ENCODE peak calls at places on chromosomes 4 and X, in five cellular contexts. V, Z, D, R and J are unnamed samples.

GRCh38 chr4:111639876-111640275 is 505.4 kb upstream of the FAM241A start:
- DNase-seq in R (peak), V (peak), Z (no peak), D (no peak), J (no peak)

GRCh38 chrX:103453655-103454054 is 65.6 kb downstream of the RAB40A start:
- DNase-seq in V (peak), D (no peak), R (no peak), Z (no peak), J (no peak)

GRCh38 chr4:111937368-111937767 is 207.9 kb upstream of the FAM241A start:
- DNase-seq in D (no peak), R (peak), Z (no peak), V (peak), J (no peak)

GRCh38 chrX:68261060-68261672 is 172.1 kb downstream of the OPHN1 start:
- DNase-seq in R (no peak), D (no peak), V (peak), Z (no peak), J (no peak)

GRCh38 chrX:97629597-97629985 is 745.9 kb downstream of the RPA4 start:
- DNase-seq in D (no peak), R (no peak), Z (no peak), V (no peak), J (no peak)

GRCh38 chr4:175109933-175110332 is 191.8 kb downstream of the ADAM29 start:
- DNase-seq in V (no peak), Z (no peak), R (no peak), D (peak), J (no peak)

GRCh38 chrX:40171513-40172168 is 73.9 kb upstream of the BCOR start:
- DNase-seq in Z (peak), R (peak), V (peak), D (no peak), J (no peak)

GRCh38 chr4:122156819-122157218 is 4.7 kb downstream of the BLTP1 start:
- DNase-seq in R (no peak), V (no peak), D (no peak), Z (no peak), J (no peak)

GRCh38 chrX:54695816-54696487 is 102.1 kb downstream of the ITIH6 start:
- DNase-seq in Z (no peak), R (no peak), D (no peak), V (no peak), J (no peak)

GRCh38 chr4:40240040-40240653 is 43.3 kb downstream of the RHOH start:
- DNase-seq in Z (no peak), D (no peak), R (no peak), V (no peak), J (no peak)

GRCh38 chr4:180356766-180357165 is 1886.4 kb upstream of the TENM3 start:
- DNase-seq in D (no peak), V (no peak), Z (no peak), R (no peak), J (no peak)

GRCh38 chr4:85842540-85842939 is 367.6 kb downstream of the ARHGAP24 start:
- DNase-seq in V (no peak), Z (no peak), D (no peak), R (no peak), J (peak)

GRCh38 chr4:113636438-113636818 is 125.1 kb downstream of the CAMK2D start:
- DNase-seq in Z (no peak), V (no peak), R (no peak), D (no peak), J (no peak)

GRCh38 chr4:175947117-175947722 is 118.4 kb upstream of the WDR17 start:
- DNase-seq in D (no peak), V (peak), Z (no peak), R (peak), J (no peak)

GRCh38 chr4:26860922-26861433 is 337 bp downstream of the STIM2 start:
- DNase-seq in D (peak), V (no peak), R (peak), Z (peak), J (no peak)

GRCh38 chrX:71214604-71215334 is 8.3 kb upstream of the GJB1 start:
- DNase-seq in R (no peak), Z (no peak), D (peak), V (no peak), J (no peak)

GRCh38 chrX:18985186-18985435 is 1.2 kb upstream of the PHKA2 start:
- DNase-seq in D (no peak), V (no peak), R (no peak), Z (no peak), J (no peak)

GRCh38 chrX:18983711-18984380 is at the start of gene PHKA2:
- DNase-seq in D (peak), R (no peak), V (no peak), Z (no peak), J (peak)

GRCh38 chrX:18981124-18981807 is 2.6 kb downstream of the PHKA2 start:
- DNase-seq in R (no peak), Z (no peak), D (no peak), V (no peak), J (no peak)

DNA sequence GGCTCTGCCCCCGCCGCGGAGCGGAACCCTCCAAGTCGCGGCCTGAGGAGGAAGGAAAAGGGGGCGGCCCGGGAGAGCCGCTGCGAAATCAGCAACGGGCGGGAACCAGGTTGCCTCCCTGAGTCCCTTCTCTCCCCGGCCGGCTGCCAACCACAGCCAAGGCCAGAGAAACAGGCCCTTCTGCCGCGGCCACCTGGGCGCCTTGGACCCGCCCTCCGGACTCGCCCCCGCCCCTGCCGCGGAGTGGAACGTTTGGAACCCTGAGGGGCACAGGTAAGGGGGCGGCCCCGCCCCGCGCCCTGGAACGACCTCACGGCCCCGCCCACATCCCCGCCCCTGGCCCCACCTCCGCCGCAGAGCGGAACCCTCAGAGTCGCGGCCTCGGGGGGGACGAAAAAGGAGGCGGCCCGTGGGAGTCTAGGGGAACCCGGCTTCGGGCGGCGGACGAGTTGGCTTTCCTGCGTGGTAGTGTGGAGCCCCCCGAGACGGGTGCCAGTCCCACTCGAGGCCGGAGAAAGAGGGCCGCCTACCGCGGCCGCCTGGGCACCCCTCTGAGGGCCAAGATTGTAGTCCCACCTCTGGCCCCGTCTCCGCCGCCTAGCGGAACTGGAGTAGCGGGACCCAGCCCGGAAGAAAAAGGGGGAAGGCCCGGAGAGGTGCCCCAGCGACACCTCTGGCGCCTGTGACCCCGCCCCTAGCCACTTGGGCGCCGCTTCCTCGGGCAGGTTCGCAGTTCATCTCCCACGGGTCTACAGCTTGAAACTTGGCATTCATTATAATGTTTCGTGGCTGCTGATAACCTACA is 669 bp upstream of the PHKA2 start:
- DNase-seq in Z (peak), V (peak), D (peak), R (peak), J (peak)
- TF ChIP-seq CTCF in Z (peak), V (peak), D (peak), R (peak), J (peak)

GRCh38 chrX:125826080-125826479 is 340.0 kb downstream of the DCAF12L2 start:
- DNase-seq in V (no peak), Z (no peak), D (no peak), R (peak), J (no peak)
- TF ChIP-seq CTCF in V (no peak), Z (no peak), D (no peak), R (no peak), J (no peak)

DNA sequence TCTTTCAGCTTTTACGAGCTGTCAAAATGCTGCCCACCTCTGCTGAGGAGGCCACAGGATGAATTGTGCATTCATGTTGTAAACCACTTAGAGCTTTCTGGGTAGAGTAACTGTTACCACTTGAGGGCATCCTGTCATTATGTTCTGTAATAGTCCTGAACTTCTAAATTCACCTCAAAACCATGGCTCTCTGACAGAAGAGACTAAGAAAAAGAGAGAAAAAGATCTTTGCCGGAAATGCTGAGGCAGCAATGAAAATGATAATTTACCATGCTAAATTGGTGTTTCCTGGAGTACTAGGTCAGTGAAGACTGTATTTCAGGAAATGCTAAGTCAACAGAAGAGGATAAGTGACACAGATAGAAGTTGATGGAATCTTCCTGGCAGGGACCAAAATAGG is 942.3 kb upstream of the SLIT2 start:
- DNase-seq in V (peak), R (peak), D (no peak), Z (no peak), J (no peak)
- TF ChIP-seq CTCF in V (peak), R (peak), D (no peak), Z (no peak), J (no peak)

GRCh38 chrX:66760648-66761047 is 121.8 kb upstream of the EDA2R start:
- DNase-seq in Z (no peak), V (peak), D (no peak), R (peak), J (no peak)
- TF ChIP-seq CTCF in Z (no peak), V (no peak), D (no peak), R (peak), J (no peak)